ENCODE peak calls at places on chromosomes 12 and 14, in ten cellular contexts. One of them, this sample, is unnamed.

GRCh38 chr14:75906680-75907280 is 75.0 kb downstream of the TGFB3 start:
- DNase-seq in stomach: peak; percentile 63
- DNase-seq in heart right ventricle: peak; percentile 79
- DNase-seq in mesendoderm: peak; percentile 47
- DNase-seq in BE2C: peak; percentile 78
- DNase-seq in fibroblast of lung: peak; percentile 79
- DNase-seq in dorsolateral prefrontal cortex: no peak
- DNase-seq in lower lobe of right lung: no peak
- DNase-seq in HL-60: peak; percentile 21
- DNase-seq in astrocyte: peak; percentile 29
- DNase-seq in this sample: peak; percentile 33

GRCh38 chr12:39287409-39287808 is 155.5 kb downstream of the KIF21A start:
- DNase-seq in stomach: no peak
- DNase-seq in heart right ventricle: no peak
- DNase-seq in mesendoderm: no peak
- DNase-seq in BE2C: no peak
- DNase-seq in fibroblast of lung: no peak
- DNase-seq in dorsolateral prefrontal cortex: no peak
- DNase-seq in lower lobe of right lung: no peak
- DNase-seq in HL-60: no peak
- DNase-seq in astrocyte: no peak
- DNase-seq in this sample: no peak

GRCh38 chr14:94227029-94227428 is 52.9 kb downstream of the PPP4R4 start:
- DNase-seq in stomach: no peak
- DNase-seq in heart right ventricle: no peak
- DNase-seq in mesendoderm: no peak
- DNase-seq in BE2C: no peak
- DNase-seq in fibroblast of lung: no peak
- DNase-seq in dorsolateral prefrontal cortex: no peak
- DNase-seq in lower lobe of right lung: no peak
- DNase-seq in HL-60: no peak
- DNase-seq in astrocyte: peak; percentile 32
- DNase-seq in this sample: peak; percentile 14

GRCh38 chr12:84043355-84043754 is 869.2 kb downstream of the SLC6A15 start:
- DNase-seq in stomach: no peak
- DNase-seq in heart right ventricle: no peak
- DNase-seq in mesendoderm: no peak
- DNase-seq in BE2C: no peak
- DNase-seq in fibroblast of lung: no peak
- DNase-seq in dorsolateral prefrontal cortex: no peak
- DNase-seq in lower lobe of right lung: no peak
- DNase-seq in HL-60: no peak
- DNase-seq in astrocyte: no peak
- DNase-seq in this sample: no peak

GRCh38 chr12:124804011-124804621 is 59.5 kb downstream of the SCARB1 start:
- DNase-seq in stomach: peak; percentile 75
- DNase-seq in heart right ventricle: no peak
- DNase-seq in mesendoderm: peak; percentile 82
- DNase-seq in BE2C: peak; percentile 65
- DNase-seq in fibroblast of lung: peak; percentile 28
- DNase-seq in dorsolateral prefrontal cortex: peak; percentile 75
- DNase-seq in lower lobe of right lung: peak; percentile 67
- DNase-seq in HL-60: no peak
- DNase-seq in astrocyte: peak; percentile 26
- DNase-seq in this sample: no peak

GRCh38 chr14:103581206-103581605 is 18.4 kb downstream of the COA8 start:
- DNase-seq in stomach: no peak
- DNase-seq in heart right ventricle: no peak
- DNase-seq in mesendoderm: no peak
- DNase-seq in BE2C: no peak
- DNase-seq in fibroblast of lung: no peak
- DNase-seq in dorsolateral prefrontal cortex: no peak
- DNase-seq in lower lobe of right lung: no peak
- DNase-seq in HL-60: no peak
- DNase-seq in astrocyte: no peak
- DNase-seq in this sample: no peak

GRCh38 chr12:55720894-55721444 is 776 bp downstream of the RDH5 start:
- DNase-seq in stomach: peak; percentile 85
- DNase-seq in heart right ventricle: no peak
- DNase-seq in mesendoderm: no peak
- DNase-seq in BE2C: peak; percentile 64
- DNase-seq in fibroblast of lung: peak; percentile 93
- DNase-seq in dorsolateral prefrontal cortex: peak; percentile 83
- DNase-seq in lower lobe of right lung: peak; percentile 72
- DNase-seq in HL-60: peak; percentile 78
- DNase-seq in astrocyte: peak; percentile 88
- DNase-seq in this sample: peak; percentile 91

GRCh38 chr14:34538871-34539406 is 562 bp downstream of the EAPP start:
- DNase-seq in stomach: no peak
- DNase-seq in heart right ventricle: no peak
- DNase-seq in mesendoderm: no peak
- DNase-seq in BE2C: no peak
- DNase-seq in fibroblast of lung: peak; percentile 3
- DNase-seq in dorsolateral prefrontal cortex: no peak
- DNase-seq in lower lobe of right lung: no peak
- DNase-seq in HL-60: no peak
- DNase-seq in astrocyte: no peak
- DNase-seq in this sample: no peak

GRCh38 chr14:67987596-67987995 is 168.0 kb downstream of the RAD51B start:
- DNase-seq in stomach: no peak
- DNase-seq in heart right ventricle: peak; percentile 11
- DNase-seq in mesendoderm: no peak
- DNase-seq in BE2C: no peak
- DNase-seq in fibroblast of lung: peak; percentile 95
- DNase-seq in dorsolateral prefrontal cortex: no peak
- DNase-seq in lower lobe of right lung: no peak
- DNase-seq in HL-60: no peak
- DNase-seq in astrocyte: peak; percentile 98
- DNase-seq in this sample: peak; percentile 61

GRCh38 chr14:36660736-36661505 is 739 bp upstream of the PAX9 start:
- DNase-seq in stomach: no peak
- DNase-seq in heart right ventricle: no peak
- DNase-seq in mesendoderm: no peak
- DNase-seq in BE2C: no peak
- DNase-seq in fibroblast of lung: no peak
- DNase-seq in dorsolateral prefrontal cortex: no peak
- DNase-seq in lower lobe of right lung: no peak
- DNase-seq in HL-60: no peak
- DNase-seq in astrocyte: no peak
- DNase-seq in this sample: no peak

GRCh38 chr12:62210422-62210821 is 49.8 kb upstream of the USP15 start:
- DNase-seq in stomach: peak; percentile 33
- DNase-seq in heart right ventricle: no peak
- DNase-seq in mesendoderm: peak; percentile 35
- DNase-seq in BE2C: peak; percentile 54
- DNase-seq in fibroblast of lung: peak; percentile 57
- DNase-seq in dorsolateral prefrontal cortex: peak; percentile 55
- DNase-seq in lower lobe of right lung: peak; percentile 59
- DNase-seq in HL-60: peak; percentile 62
- DNase-seq in astrocyte: peak; percentile 12
- DNase-seq in this sample: no peak

GRCh38 chr12:117076410-117077372 is 22.5 kb downstream of the TESC start:
- DNase-seq in stomach: no peak
- DNase-seq in heart right ventricle: peak; percentile 39
- DNase-seq in mesendoderm: peak; percentile 78
- DNase-seq in BE2C: no peak
- DNase-seq in fibroblast of lung: no peak
- DNase-seq in dorsolateral prefrontal cortex: no peak
- DNase-seq in lower lobe of right lung: no peak
- DNase-seq in HL-60: no peak
- DNase-seq in astrocyte: no peak
- DNase-seq in this sample: no peak

GRCh38 chr12:56087220-56087619 is 7.3 kb downstream of the ERBB3 start:
- DNase-seq in stomach: peak; percentile 97
- DNase-seq in heart right ventricle: peak; percentile 81
- DNase-seq in mesendoderm: no peak
- DNase-seq in BE2C: no peak
- DNase-seq in fibroblast of lung: no peak
- DNase-seq in dorsolateral prefrontal cortex: no peak
- DNase-seq in lower lobe of right lung: peak; percentile 94
- DNase-seq in HL-60: no peak
- DNase-seq in astrocyte: no peak
- DNase-seq in this sample: no peak

GRCh38 chr14:52589646-52590045 is 37.0 kb downstream of the GPR137C start:
- DNase-seq in stomach: no peak
- DNase-seq in heart right ventricle: no peak
- DNase-seq in mesendoderm: no peak
- DNase-seq in BE2C: no peak
- DNase-seq in fibroblast of lung: peak; percentile 24
- DNase-seq in dorsolateral prefrontal cortex: no peak
- DNase-seq in lower lobe of right lung: no peak
- DNase-seq in HL-60: no peak
- DNase-seq in astrocyte: no peak
- DNase-seq in this sample: no peak

GRCh38 chr12:27332407-27333310 is at the start of gene BMAL2:
- DNase-seq in stomach: peak; percentile 54
- DNase-seq in heart right ventricle: peak; percentile 11
- DNase-seq in mesendoderm: peak; percentile 69
- DNase-seq in BE2C: peak; percentile 57
- DNase-seq in fibroblast of lung: peak; percentile 37
- DNase-seq in dorsolateral prefrontal cortex: no peak
- DNase-seq in lower lobe of right lung: peak; percentile 52
- DNase-seq in HL-60: peak; percentile 18
- DNase-seq in astrocyte: peak; percentile 18
- DNase-seq in this sample: peak; percentile 40

GRCh38 chr12:120115066-120115465 is 1.5 kb downstream of the RAB35 start:
- DNase-seq in stomach: no peak
- DNase-seq in heart right ventricle: no peak
- DNase-seq in mesendoderm: no peak
- DNase-seq in BE2C: no peak
- DNase-seq in fibroblast of lung: no peak
- DNase-seq in dorsolateral prefrontal cortex: no peak
- DNase-seq in lower lobe of right lung: no peak
- DNase-seq in HL-60: no peak
- DNase-seq in astrocyte: peak; percentile 47
- DNase-seq in this sample: no peak

GRCh38 chr14:91402278-91403068 is 15.1 kb downstream of the CCDC88C start:
- DNase-seq in stomach: peak; percentile 82
- DNase-seq in heart right ventricle: peak; percentile 51
- DNase-seq in mesendoderm: no peak
- DNase-seq in BE2C: no peak
- DNase-seq in fibroblast of lung: peak; percentile 43
- DNase-seq in dorsolateral prefrontal cortex: no peak
- DNase-seq in lower lobe of right lung: peak; percentile 47
- DNase-seq in HL-60: peak; percentile 30
- DNase-seq in astrocyte: no peak
- DNase-seq in this sample: no peak
- H3K4me3 ChIP-seq in stomach: no peak overlapping the region
- H3K4me3 ChIP-seq in heart right ventricle: no peak overlapping the region
- H3K4me3 ChIP-seq in mesendoderm: no peak overlapping the region
- H3K4me3 ChIP-seq in BE2C: no peak overlapping the region
- H3K4me3 ChIP-seq in fibroblast of lung: no peak overlapping the region
- H3K4me3 ChIP-seq in dorsolateral prefrontal cortex: no peak overlapping the region
- H3K4me3 ChIP-seq in lower lobe of right lung: peak overlapping the region; percentile 23
- H3K4me3 ChIP-seq in HL-60: no peak overlapping the region
- H3K4me3 ChIP-seq in astrocyte: no peak overlapping the region
- H3K4me3 ChIP-seq in this sample: no peak overlapping the region

DNA sequence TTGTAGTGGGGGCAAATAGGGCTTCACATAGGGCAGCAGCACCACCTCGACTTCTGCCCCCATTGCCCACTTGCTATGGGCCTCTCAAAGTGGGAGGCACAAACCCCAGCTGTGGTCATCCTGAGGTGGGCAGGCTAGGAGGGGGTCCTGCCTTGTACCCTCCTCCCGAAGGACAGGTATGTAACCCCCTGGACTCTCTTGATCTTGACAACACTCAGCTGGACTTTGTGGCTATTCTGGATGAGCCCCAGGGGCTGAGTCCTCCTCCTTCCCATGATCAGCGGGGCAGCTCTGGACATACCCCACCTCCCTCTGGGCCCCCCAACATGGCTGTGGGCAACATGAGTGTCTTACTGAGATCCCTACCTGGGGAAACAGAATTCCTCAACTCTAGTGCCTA is 8.0 kb downstream of the ARHGAP9 start:
- DNase-seq in stomach: no peak
- DNase-seq in heart right ventricle: no peak
- DNase-seq in mesendoderm: no peak
- DNase-seq in BE2C: no peak
- DNase-seq in fibroblast of lung: no peak
- DNase-seq in dorsolateral prefrontal cortex: no peak
- DNase-seq in lower lobe of right lung: no peak
- DNase-seq in HL-60: no peak
- DNase-seq in astrocyte: no peak
- DNase-seq in this sample: no peak
- H3K27me3 ChIP-seq in stomach: peaks cover 88% of the 10 kb centered on the region
- H3K27me3 ChIP-seq in heart right ventricle: peaks cover 73% of the 10 kb centered on the region
- H3K27me3 ChIP-seq in mesendoderm: peaks cover 25% of the 10 kb centered on the region
- H3K27me3 ChIP-seq in BE2C: peaks cover 98% of the 10 kb centered on the region
- H3K27me3 ChIP-seq in fibroblast of lung: peaks cover 59% of the 10 kb centered on the region
- H3K27me3 ChIP-seq in dorsolateral prefrontal cortex: peaks cover 27% of the 10 kb centered on the region
- H3K27me3 ChIP-seq in lower lobe of right lung: peaks cover 34% of the 10 kb centered on the region
- H3K27me3 ChIP-seq in HL-60: no peaks in the 10 kb centered on the region
- H3K27me3 ChIP-seq in astrocyte: peaks cover 46% of the 10 kb centered on the region
- H3K27me3 ChIP-seq in this sample: peaks cover 21% of the 10 kb centered on the region

DNA sequence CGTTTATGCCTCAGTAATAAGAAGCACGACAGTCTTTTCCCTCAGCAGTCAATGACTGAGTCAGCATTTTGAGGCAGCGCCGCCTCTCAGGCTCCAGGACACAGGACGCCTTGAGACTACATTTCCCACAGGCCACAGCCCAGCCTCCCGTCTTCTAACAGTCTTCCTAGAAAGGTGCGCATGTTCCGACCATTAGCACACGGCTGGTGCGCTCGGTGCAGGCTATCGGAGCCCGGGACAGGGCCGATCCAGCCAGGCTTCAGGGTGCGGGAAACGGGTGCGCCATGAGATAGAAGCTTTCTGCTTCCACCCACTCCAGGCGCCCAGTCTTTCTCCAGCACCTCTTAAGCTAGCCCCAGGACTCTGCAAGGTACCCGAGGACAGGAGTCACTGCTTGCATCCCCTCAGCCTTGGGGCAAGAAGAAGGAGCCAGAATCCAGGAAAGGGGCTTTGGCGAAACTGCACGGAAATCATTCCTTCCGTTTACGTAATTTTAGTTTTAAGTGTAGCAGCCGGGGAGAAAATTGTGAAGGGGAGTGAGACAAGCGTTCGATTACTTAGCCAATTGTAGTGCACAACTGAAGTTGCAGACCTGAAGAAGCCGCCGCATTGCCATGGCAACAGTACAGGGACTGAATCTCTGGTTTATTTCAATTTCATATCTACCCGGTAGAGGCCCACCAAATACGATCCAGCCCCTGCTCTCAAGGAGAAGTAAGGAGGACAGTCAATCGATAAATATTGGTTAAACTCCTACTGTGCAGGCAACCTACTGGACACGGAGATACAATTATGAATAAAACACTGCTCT is 53.9 kb downstream of the ZNF641 start:
- DNase-seq in stomach: peak; percentile 80
- DNase-seq in heart right ventricle: peak; percentile 81
- DNase-seq in mesendoderm: peak; percentile 93
- DNase-seq in BE2C: peak; percentile 30
- DNase-seq in fibroblast of lung: peak; percentile 69
- DNase-seq in dorsolateral prefrontal cortex: peak; percentile 90
- DNase-seq in lower lobe of right lung: peak; percentile 90
- DNase-seq in HL-60: peak; percentile 70
- DNase-seq in astrocyte: peak; percentile 73
- DNase-seq in this sample: peak; percentile 81
- H3K4me3 ChIP-seq in stomach: peak overlapping the region; percentile 59
- H3K4me3 ChIP-seq in heart right ventricle: peak overlapping the region; percentile 35
- H3K4me3 ChIP-seq in mesendoderm: peak overlapping the region; percentile 2
- H3K4me3 ChIP-seq in BE2C: peak overlapping the region; percentile 40
- H3K4me3 ChIP-seq in fibroblast of lung: peak overlapping the region; percentile 74
- H3K4me3 ChIP-seq in dorsolateral prefrontal cortex: peak overlapping the region; percentile 57
- H3K4me3 ChIP-seq in lower lobe of right lung: peak overlapping the region; percentile 55
- H3K4me3 ChIP-seq in HL-60: no peak overlapping the region
- H3K4me3 ChIP-seq in astrocyte: peak overlapping the region; percentile 67
- H3K4me3 ChIP-seq in this sample: peak overlapping the region; percentile 44

GRCh38 chr12:114438635-114439256 is 32.8 kb upstream of the TBX5 start:
- DNase-seq in stomach: no peak
- DNase-seq in heart right ventricle: no peak
- DNase-seq in mesendoderm: no peak
- DNase-seq in BE2C: no peak
- DNase-seq in fibroblast of lung: peak; percentile 44
- DNase-seq in dorsolateral prefrontal cortex: no peak
- DNase-seq in lower lobe of right lung: no peak
- DNase-seq in HL-60: no peak
- DNase-seq in astrocyte: no peak
- DNase-seq in this sample: no peak
- H3K27me3 ChIP-seq in stomach: peaks cover 81% of the 10 kb centered on the region
- H3K27me3 ChIP-seq in heart right ventricle: peaks cover 68% of the 10 kb centered on the region
- H3K27me3 ChIP-seq in mesendoderm: peaks cover 66% of the 10 kb centered on the region
- H3K27me3 ChIP-seq in BE2C: peaks cover 69% of the 10 kb centered on the region
- H3K27me3 ChIP-seq in fibroblast of lung: peaks cover 37% of the 10 kb centered on the region
- H3K27me3 ChIP-seq in dorsolateral prefrontal cortex: peaks cover 90% of the 10 kb centered on the region
- H3K27me3 ChIP-seq in lower lobe of right lung: peaks cover 71% of the 10 kb centered on the region
- H3K27me3 ChIP-seq in HL-60: peaks cover 29% of the 10 kb centered on the region
- H3K27me3 ChIP-seq in astrocyte: peaks cover 48% of the 10 kb centered on the region
- H3K27me3 ChIP-seq in this sample: peaks cover 37% of the 10 kb centered on the region